ENCODE peak calls at places on chromosomes 7 and 10, in nine cellular contexts. S, U, D, V, O, F, M, X and W are unnamed samples.

GRCh38 chr7:93414574-93414973 is 159.9 kb downstream of the CALCR start:
- DNase-seq in S (no peak), U (no peak), D (no peak), V (no peak), O (no peak), F (no peak), M (no peak), X (no peak), W (no peak)

GRCh38 chr10:23157691-23158369 is 34.3 kb upstream of the PTF1A start:
- DNase-seq in S (peak), U (no peak), D (no peak), V (no peak), O (peak), F (peak), M (no peak), X (no peak), W (no peak)

GRCh38 chr7:945556-946255 is 8.8 kb downstream of the ADAP1 start:
- DNase-seq in S (no peak), U (no peak), D (no peak), V (no peak), O (no peak), F (no peak), M (no peak), X (no peak), W (no peak)

GRCh38 chr7:118195837-118196474 is 12.0 kb downstream of the LSM8 start:
- DNase-seq in S (peak), U (peak), D (no peak), V (peak), O (peak), F (no peak), M (peak), X (peak), W (peak)

GRCh38 chr10:61271127-61271780 is 181.9 kb downstream of the TMEM26 start:
- DNase-seq in S (no peak), U (no peak), D (no peak), V (no peak), O (peak), F (peak), M (no peak), X (no peak), W (no peak)

GRCh38 chr10:16518822-16519221 is 2.9 kb downstream of the C1QL3 start:
- DNase-seq in S (no peak), U (no peak), D (no peak), V (no peak), O (no peak), F (no peak), M (no peak), X (no peak), W (no peak)

GRCh38 chr7:149097088-149097487 is 6.6 kb upstream of the ZNF786 start:
- DNase-seq in S (no peak), U (no peak), D (no peak), V (no peak), O (no peak), F (no peak), M (no peak), X (no peak), W (no peak)

GRCh38 chr10:1451362-1451888 is 285.9 kb downstream of the ADARB2 start:
- DNase-seq in S (no peak), U (no peak), D (no peak), V (no peak), O (no peak), F (no peak), M (no peak), X (no peak), W (no peak)

GRCh38 chr10:132185601-132186487 is 904 bp upstream of the DPYSL4 start:
- DNase-seq in S (no peak), U (no peak), D (no peak), V (peak), O (no peak), F (no peak), M (peak), X (peak), W (peak)

GRCh38 chr7:41035788-41036187 is 667.1 kb downstream of the INHBA start:
- DNase-seq in S (peak), U (no peak), D (no peak), V (no peak), O (no peak), F (no peak), M (no peak), X (no peak), W (no peak)

GRCh38 chr10:91635401-91636400 is 2.8 kb upstream of the PPP1R3C start:
- DNase-seq in S (peak), U (peak), D (no peak), V (no peak), O (peak), F (peak), M (peak), X (peak), W (peak)

GRCh38 chr10:101139421-101139911 is 8.4 kb downstream of the TLX1 start:
- DNase-seq in S (no peak), U (no peak), D (no peak), V (no peak), O (no peak), F (no peak), M (peak), X (no peak), W (no peak)

GRCh38 chr7:27188666-27189559 is 3.9 kb upstream of the HOXA11 start:
- DNase-seq in S (peak), U (no peak), D (no peak), V (peak), O (no peak), F (no peak), M (no peak), X (no peak), W (no peak)

GRCh38 chr7:42198974-42199668 is 37.9 kb downstream of the GLI3 start:
- DNase-seq in S (no peak), U (no peak), D (no peak), V (no peak), O (no peak), F (no peak), M (no peak), X (no peak), W (no peak)

GRCh38 chr7:95476072-95476845 is 9.5 kb upstream of the ASB4 start:
- DNase-seq in S (no peak), U (no peak), D (no peak), V (no peak), O (peak), F (no peak), M (no peak), X (no peak), W (no peak)

GRCh38 chr10:102744374-102745051 is 765 bp downstream of the WBP1L start:
- DNase-seq in S (no peak), U (no peak), D (no peak), V (no peak), O (no peak), F (no peak), M (no peak), X (no peak), W (no peak)

GRCh38 chr7:131745645-131746248 is 189.3 kb upstream of the PODXL start:
- DNase-seq in S (peak), U (peak), D (no peak), V (no peak), O (no peak), F (peak), M (peak), X (no peak), W (no peak)

GRCh38 chr10:92572362-92573090 is 1.4 kb downstream of the IDE start:
- DNase-seq in S (no peak), U (no peak), D (no peak), V (no peak), O (no peak), F (no peak), M (no peak), X (no peak), W (no peak)

GRCh38 chr7:132882714-132883428 is 199.0 kb downstream of the CHCHD3 start:
- DNase-seq in S (no peak), U (no peak), D (no peak), V (no peak), O (no peak), F (no peak), M (no peak), X (no peak), W (no peak)